ENCODE peak calls at places on chromosome 10, in eight cellular contexts. Z is WERI-Rb-1, D is GM23338, K is IMR-90, N is right lobe of liver, M is uterus, Y is psoas muscle, Q is brain microvascular endothelial cell. A is an unnamed sample.

GRCh38 chr10:4372601-4373000 is 453.4 kb upstream of the AKR1E2 start:
- DNase-seq in Z (no peak), D (no peak), K (peak; percentile 99), N (no peak), M (peak; percentile 33), Y (no peak), Q (peak; percentile 95), A (no peak)

GRCh38 chr10:133229265-133230022 is 573 bp upstream of the UTF1 start:
- DNase-seq in Z (no peak), D (peak; percentile 73), K (no peak), N (no peak), M (no peak), Y (no peak), Q (no peak), A (no peak)

GRCh38 chr10:63763744-63764143 is 242.5 kb downstream of the REEP3 start:
- DNase-seq in Z (no peak), D (no peak), K (peak; percentile 15), N (no peak), M (no peak), Y (no peak), Q (peak; percentile 57), A (peak; percentile 11)

GRCh38 chr10:66836057-66836456 is 89.8 kb upstream of the LRRTM3 start:
- DNase-seq in Z (no peak), D (no peak), K (peak; percentile 81), N (no peak), M (no peak), Y (no peak), Q (peak; percentile 73), A (no peak)

GRCh38 chr10:100728928-100729876 is 16.2 kb upstream of the PAX2 start:
- DNase-seq in Z (peak; percentile 57), D (peak; percentile 87), K (peak; percentile 13), N (no peak), M (no peak), Y (no peak), Q (no peak), A (no peak)

GRCh38 chr10:32256613-32257437 is 90.1 kb downstream of the EPC1 start:
- DNase-seq in Z (peak; percentile 25), D (peak; percentile 80), K (peak; percentile 37), N (peak; percentile 71), M (peak; percentile 63), Y (peak; percentile 68), Q (peak; percentile 28), A (peak; percentile 44)

GRCh38 chr10:17335065-17335464 is 107.0 kb downstream of the VIM start:
- DNase-seq in Z (no peak), D (no peak), K (peak; percentile 84), N (no peak), M (no peak), Y (no peak), Q (no peak), A (peak; percentile 59)

GRCh38 chr10:48659790-48660189 is 24.9 kb upstream of the WDFY4 start:
- DNase-seq in Z (no peak), D (peak; percentile 46), K (no peak), N (no peak), M (no peak), Y (no peak), Q (no peak), A (no peak)

DNA sequence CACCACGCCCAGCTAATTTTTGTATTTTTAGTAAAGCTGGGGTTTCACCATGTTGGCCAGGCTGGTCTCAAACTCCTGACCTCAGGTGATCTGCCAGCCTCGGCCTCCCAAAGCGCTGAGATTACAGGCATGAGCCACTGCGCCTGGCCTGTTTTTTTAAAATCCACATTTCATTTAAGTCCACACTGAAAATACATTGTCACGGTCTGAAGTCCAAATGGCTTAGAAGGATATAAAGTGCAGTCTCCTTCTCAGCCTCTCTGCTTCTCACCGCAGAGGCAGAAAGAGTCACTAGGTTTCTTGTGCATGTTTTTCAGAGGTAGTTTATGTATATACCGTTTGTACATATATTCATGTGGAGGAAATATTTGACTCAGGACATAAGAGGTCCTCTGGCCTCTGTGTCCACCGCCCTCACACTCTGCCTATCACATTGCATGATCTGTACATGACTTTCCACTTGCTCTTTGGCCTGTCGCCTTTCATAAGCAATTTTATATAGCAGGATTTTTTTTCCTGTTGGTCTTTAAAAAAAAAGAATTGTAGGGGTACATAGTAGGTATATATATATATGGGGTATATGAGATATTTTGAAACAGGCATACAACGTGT is 42.9 kb downstream of the BLNK start:
- DNase-seq in Z (no peak), D (no peak), K (no peak), N (no peak), M (no peak), Y (no peak), Q (no peak), A (no peak)
- H3K27ac ChIP-seq in Z (no peak overlapping the region), D (no peak overlapping the region), K (no peak overlapping the region), N (no peak overlapping the region), M (no peak overlapping the region), Y (no peak overlapping the region), Q (no peak overlapping the region), A (no peak overlapping the region)

GRCh38 chr10:88689366-88689765 is 16.7 kb upstream of the LIPK start:
- DNase-seq in Z (no peak), D (no peak), K (no peak), N (no peak), M (no peak), Y (no peak), Q (no peak), A (no peak)

GRCh38 chr10:88687853-88688467 is 18.1 kb upstream of the LIPK start:
- DNase-seq in Z (no peak), D (peak; percentile 46), K (peak; percentile 24), N (no peak), M (no peak), Y (no peak), Q (no peak), A (peak; percentile 58)

DNA sequence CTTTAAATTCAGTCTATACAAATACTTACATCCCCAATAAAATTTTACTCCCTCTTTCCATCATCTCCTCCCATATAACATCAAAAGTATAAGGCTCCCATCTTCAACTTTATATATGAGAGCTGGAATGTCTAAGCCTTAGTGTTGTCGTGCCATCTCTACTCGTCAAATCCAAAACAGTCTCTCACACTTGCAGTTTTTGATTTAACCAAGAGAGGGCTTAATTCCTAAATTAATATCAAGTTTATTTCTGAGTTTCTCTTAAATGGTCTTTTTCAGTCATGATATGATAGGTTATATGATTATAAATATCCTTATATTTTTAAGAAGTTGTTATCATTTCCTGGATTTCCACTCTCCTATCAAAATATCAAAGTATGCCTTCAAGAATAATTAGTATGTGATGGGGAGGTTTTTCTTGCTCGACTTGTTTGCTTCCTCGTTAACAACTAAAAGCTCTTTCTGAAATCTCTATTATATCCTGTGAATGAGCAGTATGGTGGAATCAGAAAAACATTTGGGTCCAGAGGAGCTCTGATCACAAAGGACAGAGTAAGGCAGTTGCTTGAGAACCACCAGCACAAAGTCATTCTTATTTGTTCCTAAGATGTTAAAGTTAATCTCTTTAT is 12.5 kb upstream of the LIPK start:
- DNase-seq in Z (no peak), D (peak; percentile 17), K (no peak), N (no peak), M (no peak), Y (no peak), Q (no peak), A (no peak)
- TF ChIP-seq CTCF in Z (no peak), D (peak; percentile 35), K (peak; percentile 13), N (peak; percentile 36), M (peak; percentile 12), Y (no peak), Q (peak; percentile 37), A (peak; percentile 31)

DNA sequence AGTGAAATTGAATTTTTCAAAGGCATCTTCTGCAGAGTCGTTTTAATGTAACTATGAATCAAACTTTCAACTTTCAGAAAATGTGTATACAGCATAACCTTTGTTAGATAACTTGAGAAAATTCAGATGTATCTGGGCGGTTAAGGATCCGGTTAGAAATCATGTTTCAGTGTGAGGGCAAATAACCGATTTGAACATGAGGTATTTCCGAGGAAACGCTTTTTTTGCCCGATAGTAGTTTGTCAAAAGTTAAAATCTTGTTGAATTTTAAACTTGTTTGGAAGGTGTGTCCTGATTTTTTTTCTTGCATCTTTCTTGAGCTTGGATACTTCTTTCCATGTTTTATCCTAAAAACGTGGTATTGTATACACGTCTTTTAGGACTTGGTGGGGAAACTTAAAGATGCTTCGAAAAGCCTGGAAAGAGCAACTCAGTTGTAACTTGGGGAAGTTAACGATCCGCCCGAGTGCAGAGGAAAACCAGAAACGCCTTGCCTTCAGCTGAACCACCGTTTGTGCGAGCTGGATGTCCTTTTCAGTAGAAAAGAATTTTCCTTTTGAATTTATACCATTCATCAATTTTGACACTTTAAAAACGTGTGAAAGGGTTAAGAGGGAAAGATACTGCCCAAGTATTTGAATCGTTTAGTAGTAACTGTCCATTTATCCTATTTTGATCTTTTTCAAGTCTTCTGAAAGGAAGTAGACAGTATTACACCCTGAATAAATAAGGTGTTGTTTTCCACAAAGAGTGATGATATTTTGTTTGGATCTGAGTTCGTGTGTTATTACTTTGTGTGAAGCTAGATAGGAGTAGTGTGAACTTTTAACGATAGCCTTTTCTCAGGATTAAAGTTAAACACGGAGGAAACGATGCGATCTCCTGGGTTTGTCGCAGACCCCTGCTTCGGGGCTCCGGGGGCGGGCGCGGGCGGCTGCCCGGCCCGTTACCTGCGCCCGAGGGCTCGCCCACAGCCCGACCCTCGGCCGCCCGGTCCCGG is 1.0 kb upstream of the BMI1 start:
- DNase-seq in Z (no peak), D (no peak), K (no peak), N (no peak), M (no peak), Y (no peak), Q (no peak), A (no peak)
- H3K27ac ChIP-seq in Z (peak overlapping the region; percentile 49), D (no peak overlapping the region), K (no peak overlapping the region), N (peak overlapping the region; percentile 32), M (peak overlapping the region; percentile 51), Y (peak overlapping the region; percentile 78), Q (no peak overlapping the region), A (peak overlapping the region; percentile 80)

GRCh38 chr10:115094605-115095004 is 1.4 kb downstream of the ATRNL1 start:
- DNase-seq in Z (no peak), D (no peak), K (no peak), N (no peak), M (no peak), Y (no peak), Q (no peak), A (no peak)

GRCh38 chr10:115092555-115093285 is 445 bp upstream of the ATRNL1 start:
- DNase-seq in Z (peak; percentile 71), D (peak; percentile 77), K (peak; percentile 27), N (peak; percentile 46), M (peak; percentile 59), Y (peak; percentile 50), Q (peak; percentile 51), A (no peak)

GRCh38 chr10:115093286-115093775 is at the start of gene ATRNL1:
- DNase-seq in Z (peak; percentile 62), D (peak; percentile 64), K (no peak), N (peak; percentile 45), M (peak; percentile 46), Y (peak; percentile 51), Q (no peak), A (no peak)

GRCh38 chr10:115092258-115092554 is 959 bp upstream of the ATRNL1 start:
- DNase-seq in Z (no peak), D (no peak), K (no peak), N (no peak), M (no peak), Y (no peak), Q (peak; percentile 25), A (no peak)

DNA sequence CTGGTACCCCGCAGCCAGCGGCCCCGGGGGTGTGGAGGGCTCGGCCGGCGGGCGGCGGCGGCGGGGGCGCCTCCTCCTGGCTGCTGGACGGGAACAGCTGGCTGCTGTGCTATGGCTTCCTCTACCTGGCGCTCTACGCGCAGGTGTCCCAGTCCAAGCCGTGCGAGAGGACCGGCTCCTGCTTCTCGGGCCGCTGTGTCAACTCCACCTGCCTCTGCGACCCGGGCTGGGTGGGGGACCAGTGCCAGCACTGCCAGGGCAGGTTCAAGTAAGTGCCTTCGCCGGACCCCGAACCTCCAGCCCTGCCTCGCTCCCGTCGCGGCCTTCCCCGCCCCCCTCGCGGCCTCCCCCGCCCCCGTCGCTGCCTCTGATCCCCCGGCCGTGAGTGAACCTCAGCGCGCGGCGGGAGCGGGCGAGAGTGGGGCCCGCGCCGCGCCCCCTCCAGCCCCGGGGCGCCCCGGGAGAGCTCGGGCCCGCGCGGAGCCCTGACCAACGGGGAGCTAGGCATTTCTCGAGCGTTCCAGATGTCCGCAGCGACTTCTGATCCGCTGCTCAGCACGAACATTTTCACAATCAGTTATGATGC is 704 bp downstream of the ATRNL1 start:
- DNase-seq in Z (peak; percentile 46), D (peak; percentile 69), K (no peak), N (peak; percentile 47), M (peak; percentile 36), Y (peak; percentile 48), Q (no peak), A (no peak)
- TF ChIP-seq CTCF in Z (peak; percentile 51), D (peak; percentile 26), K (peak; percentile 12), N (peak; percentile 21), M (peak; percentile 36), Y (no peak), Q (peak; percentile 36), A (no peak)

A was measured in RWPE1.